ENCODE peak calls at places on chromosomes 13 and 19, in four cellular contexts. One of them, this sample, is unnamed.

GRCh38 chr13:95323930-95324662 is 22.8 kb upstream of the ABCC4 start:
- DNase-seq in esophagus squamous epithelium: no peak
- DNase-seq in breast epithelium: no peak
- DNase-seq in mammary epithelial cell: no peak
- DNase-seq in this sample: no peak

GRCh38 chr19:15944401-15944800 is 4.4 kb upstream of the OR10H4 start:
- DNase-seq in breast epithelium: no peak
- DNase-seq in esophagus squamous epithelium: no peak
- DNase-seq in mammary epithelial cell: no peak
- DNase-seq in this sample: no peak

GRCh38 chr19:55648657-55649578 is 906 bp downstream of the CCDC106 start:
- DNase-seq in mammary epithelial cell: no peak
- DNase-seq in esophagus squamous epithelium: no peak
- DNase-seq in breast epithelium: no peak
- DNase-seq in this sample: no peak

GRCh38 chr13:32407854-32408253 is 20.1 kb downstream of the N4BP2L1 start:
- DNase-seq in esophagus squamous epithelium: no peak
- DNase-seq in mammary epithelial cell: no peak
- DNase-seq in breast epithelium: no peak
- DNase-seq in this sample: no peak

GRCh38 chr13:30874561-30874960 is 31.5 kb upstream of the MEDAG start:
- DNase-seq in breast epithelium: no peak
- DNase-seq in mammary epithelial cell: no peak
- DNase-seq in esophagus squamous epithelium: no peak
- DNase-seq in this sample: no peak

GRCh38 chr13:97273341-97273831 is 51.3 kb downstream of the MBNL2 start:
- DNase-seq in esophagus squamous epithelium: no peak
- DNase-seq in mammary epithelial cell: peak; percentile 91
- DNase-seq in breast epithelium: peak; percentile 70
- DNase-seq in this sample: no peak

GRCh38 chr13:70518081-70518480 is 409.8 kb upstream of the KLHL1 start:
- DNase-seq in breast epithelium: no peak
- DNase-seq in esophagus squamous epithelium: no peak
- DNase-seq in mammary epithelial cell: no peak
- DNase-seq in this sample: no peak

GRCh38 chr13:45521292-45521691 is 56.6 kb downstream of the COG3 start:
- DNase-seq in breast epithelium: no peak
- DNase-seq in esophagus squamous epithelium: no peak
- DNase-seq in mammary epithelial cell: peak; percentile 46
- DNase-seq in this sample: no peak

GRCh38 chr13:23871616-23872220 is 17.5 kb downstream of the MIPEP start:
- DNase-seq in mammary epithelial cell: no peak
- DNase-seq in breast epithelium: no peak
- DNase-seq in esophagus squamous epithelium: no peak
- DNase-seq in this sample: no peak

GRCh38 chr13:30734434-30734833 is 909 bp upstream of the ALOX5AP start:
- DNase-seq in esophagus squamous epithelium: no peak
- DNase-seq in breast epithelium: no peak
- DNase-seq in mammary epithelial cell: peak; percentile 82
- DNase-seq in this sample: no peak

GRCh38 chr13:46992383-46992952 is 95.6 kb upstream of the HTR2A start:
- DNase-seq in mammary epithelial cell: peak; percentile 32
- DNase-seq in breast epithelium: no peak
- DNase-seq in esophagus squamous epithelium: no peak
- DNase-seq in this sample: no peak

GRCh38 chr13:98050041-98050466 is 92.8 kb upstream of the FARP1 start:
- DNase-seq in esophagus squamous epithelium: no peak
- DNase-seq in breast epithelium: no peak
- DNase-seq in mammary epithelial cell: peak; percentile 5
- DNase-seq in this sample: no peak

GRCh38 chr19:50607874-50608785 is 31.6 kb downstream of the SYT3 start:
- DNase-seq in breast epithelium: peak; percentile 60
- DNase-seq in mammary epithelial cell: peak; percentile 5
- DNase-seq in esophagus squamous epithelium: no peak
- DNase-seq in this sample: peak; percentile 18

GRCh38 chr19:7521551-7522071 is 813 bp upstream of the MCOLN1 start:
- DNase-seq in breast epithelium: no peak
- DNase-seq in esophagus squamous epithelium: no peak
- DNase-seq in mammary epithelial cell: no peak
- DNase-seq in this sample: no peak

GRCh38 chr19:48511800-48512503 is at the start of gene LMTK3:
- DNase-seq in breast epithelium: no peak
- DNase-seq in esophagus squamous epithelium: no peak
- DNase-seq in mammary epithelial cell: no peak
- DNase-seq in this sample: no peak

GRCh38 chr19:38693380-38694223 is 46.2 kb downstream of the ACTN4 start:
- DNase-seq in mammary epithelial cell: peak; percentile 98
- DNase-seq in esophagus squamous epithelium: no peak
- DNase-seq in breast epithelium: peak; percentile 73
- DNase-seq in this sample: no peak

GRCh38 chr19:19628499-19629134 is 597 bp upstream of the LPAR2 start:
- DNase-seq in breast epithelium: peak; percentile 52
- DNase-seq in mammary epithelial cell: peak; percentile 90
- DNase-seq in esophagus squamous epithelium: no peak
- DNase-seq in this sample: peak; percentile 64

GRCh38 chr13:74129500-74130144 is 4.6 kb downstream of the KLF12 start:
- DNase-seq in breast epithelium: no peak
- DNase-seq in mammary epithelial cell: peak; percentile 6
- DNase-seq in esophagus squamous epithelium: no peak
- DNase-seq in this sample: no peak

GRCh38 chr13:31867709-31868108 is 128.4 kb downstream of the RXFP2 start:
- DNase-seq in breast epithelium: no peak
- DNase-seq in esophagus squamous epithelium: no peak
- DNase-seq in mammary epithelial cell: no peak
- DNase-seq in this sample: no peak

GRCh38 chr13:36872621-36873020 is 47.4 kb downstream of the SMAD9 start:
- DNase-seq in esophagus squamous epithelium: no peak
- DNase-seq in mammary epithelial cell: no peak
- DNase-seq in breast epithelium: no peak
- DNase-seq in this sample: no peak

GRCh38 chr13:32408999-32409313 is 19.0 kb downstream of the N4BP2L1 start:
- DNase-seq in esophagus squamous epithelium: no peak
- DNase-seq in mammary epithelial cell: no peak
- DNase-seq in breast epithelium: no peak
- DNase-seq in this sample: no peak

GRCh38 chr19:44588753-44589112 is 24.6 kb upstream of the IGSF23 start:
- DNase-seq in esophagus squamous epithelium: no peak
- DNase-seq in breast epithelium: no peak
- DNase-seq in mammary epithelial cell: no peak
- DNase-seq in this sample: no peak

GRCh38 chr19:30799854-30800755 is 427.9 kb downstream of the ZNF536 start:
- DNase-seq in mammary epithelial cell: no peak
- DNase-seq in esophagus squamous epithelium: no peak
- DNase-seq in breast epithelium: no peak
- DNase-seq in this sample: peak; percentile 48

GRCh38 chr13:46385946-46386345 is 1.1 kb downstream of the RUBCNL start:
- DNase-seq in esophagus squamous epithelium: no peak
- DNase-seq in breast epithelium: no peak
- DNase-seq in mammary epithelial cell: no peak
- DNase-seq in this sample: no peak

GRCh38 chr13:76663941-76664340 is 222.3 kb downstream of the KCTD12 start:
- DNase-seq in esophagus squamous epithelium: no peak
- DNase-seq in mammary epithelial cell: no peak
- DNase-seq in breast epithelium: no peak
- DNase-seq in this sample: no peak
- H3K36me3 ChIP-seq in esophagus squamous epithelium: no peaks in the 10 kb centered on the region
- H3K36me3 ChIP-seq in mammary epithelial cell: no peaks in the 10 kb centered on the region
- H3K36me3 ChIP-seq in breast epithelium: no peaks in the 10 kb centered on the region
- H3K36me3 ChIP-seq in this sample: no peaks in the 10 kb centered on the region

GRCh38 chr13:51823861-51824260 is 19.9 kb upstream of the DHRS12 start:
- DNase-seq in mammary epithelial cell: no peak
- DNase-seq in breast epithelium: no peak
- DNase-seq in esophagus squamous epithelium: no peak
- DNase-seq in this sample: no peak
- H3K4me1 ChIP-seq in mammary epithelial cell: peaks cover 8% of the 10 kb centered on the region
- H3K4me1 ChIP-seq in breast epithelium: peaks cover 4% of the 10 kb centered on the region
- H3K4me1 ChIP-seq in esophagus squamous epithelium: peaks cover 11% of the 10 kb centered on the region
- H3K4me1 ChIP-seq in this sample: peaks cover 5% of the 10 kb centered on the region

GRCh38 chr13:40539954-40540706 is 126.3 kb downstream of the FOXO1 start:
- DNase-seq in breast epithelium: no peak
- DNase-seq in esophagus squamous epithelium: no peak
- DNase-seq in mammary epithelial cell: peak; percentile 53
- DNase-seq in this sample: peak; percentile 29
- H3K27ac ChIP-seq in breast epithelium: peak overlapping the region; percentile 45
- H3K27ac ChIP-seq in esophagus squamous epithelium: peak overlapping the region; percentile 42
- H3K27ac ChIP-seq in mammary epithelial cell: no peak overlapping the region
- H3K27ac ChIP-seq in this sample: no peak overlapping the region

GRCh38 chr19:3767050-3767449 is 4.6 kb downstream of the MRPL54 start:
- DNase-seq in esophagus squamous epithelium: no peak
- DNase-seq in breast epithelium: no peak
- DNase-seq in mammary epithelial cell: no peak
- DNase-seq in this sample: no peak

GRCh38 chr19:3768015-3768747 is 3.8 kb downstream of the RAX2 start:
- DNase-seq in esophagus squamous epithelium: no peak
- DNase-seq in breast epithelium: no peak
- DNase-seq in mammary epithelial cell: no peak
- DNase-seq in this sample: no peak

GRCh38 chr19:3765121-3765520 is 2.6 kb downstream of the MRPL54 start:
- DNase-seq in esophagus squamous epithelium: no peak
- DNase-seq in breast epithelium: no peak
- DNase-seq in mammary epithelial cell: no peak
- DNase-seq in this sample: no peak

GRCh38 chr19:3768748-3769099 is 3.3 kb downstream of the RAX2 start:
- DNase-seq in esophagus squamous epithelium: no peak
- DNase-seq in breast epithelium: no peak
- DNase-seq in mammary epithelial cell: no peak
- DNase-seq in this sample: no peak

GRCh38 chr19:3766520-3766919 is 4.0 kb downstream of the MRPL54 start:
- DNase-seq in esophagus squamous epithelium: no peak
- DNase-seq in mammary epithelial cell: no peak
- DNase-seq in breast epithelium: no peak
- DNase-seq in this sample: no peak
- H3K36me3 ChIP-seq in esophagus squamous epithelium: no peaks in the 10 kb centered on the region
- H3K36me3 ChIP-seq in mammary epithelial cell: peaks cover 2% of the 10 kb centered on the region
- H3K36me3 ChIP-seq in breast epithelium: peaks cover 6% of the 10 kb centered on the region
- H3K36me3 ChIP-seq in this sample: peaks cover 13% of the 10 kb centered on the region

GRCh38 chr19:40280608-40281221 is 4.4 kb downstream of the AKT2 start:
- DNase-seq in breast epithelium: peak; percentile 52
- DNase-seq in mammary epithelial cell: peak; percentile 17
- DNase-seq in esophagus squamous epithelium: no peak
- DNase-seq in this sample: no peak
- H3K4me1 ChIP-seq in breast epithelium: peaks cover 28% of the 10 kb centered on the region
- H3K4me1 ChIP-seq in mammary epithelial cell: peaks cover 29% of the 10 kb centered on the region
- H3K4me1 ChIP-seq in esophagus squamous epithelium: peaks cover 65% of the 10 kb centered on the region
- H3K4me1 ChIP-seq in this sample: peaks cover 4% of the 10 kb centered on the region

DNA sequence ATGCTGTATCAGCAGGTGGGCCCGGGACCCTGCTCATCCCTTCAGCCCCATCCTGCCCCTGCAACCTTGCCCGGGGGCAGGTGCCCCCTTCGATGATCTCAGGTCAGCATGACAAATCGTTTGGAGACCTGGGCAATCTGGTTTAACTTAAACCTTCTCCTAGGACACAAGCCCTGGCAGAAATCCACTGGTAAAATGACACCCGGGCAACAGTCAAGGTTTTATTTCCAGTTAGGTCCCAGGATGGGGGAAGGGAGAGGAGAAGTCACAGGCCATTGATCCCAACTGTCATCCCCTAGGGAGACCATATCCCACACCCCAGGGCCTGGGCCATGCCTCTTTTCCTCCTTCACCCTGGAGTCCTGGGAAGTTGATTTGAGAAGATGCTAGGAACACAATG is 1.8 kb upstream of the PLIN5 start:
- DNase-seq in breast epithelium: no peak
- DNase-seq in mammary epithelial cell: no peak
- DNase-seq in esophagus squamous epithelium: no peak
- DNase-seq in this sample: no peak
- H3K27ac ChIP-seq in breast epithelium: no peak overlapping the region
- H3K27ac ChIP-seq in mammary epithelial cell: no peak overlapping the region
- H3K27ac ChIP-seq in esophagus squamous epithelium: no peak overlapping the region
- H3K27ac ChIP-seq in this sample: no peak overlapping the region

GRCh38 chr13:85589021-85589420 is 210.2 kb downstream of the SLITRK6 start:
- DNase-seq in mammary epithelial cell: no peak
- DNase-seq in breast epithelium: no peak
- DNase-seq in esophagus squamous epithelium: no peak
- DNase-seq in this sample: no peak
- H3K36me3 ChIP-seq in mammary epithelial cell: no peaks in the 10 kb centered on the region
- H3K36me3 ChIP-seq in breast epithelium: no peaks in the 10 kb centered on the region
- H3K36me3 ChIP-seq in esophagus squamous epithelium: no peaks in the 10 kb centered on the region
- H3K36me3 ChIP-seq in this sample: no peaks in the 10 kb centered on the region

GRCh38 chr19:32208060-32208459 is 137.3 kb upstream of the ZNF507 start:
- DNase-seq in mammary epithelial cell: no peak
- DNase-seq in breast epithelium: no peak
- DNase-seq in esophagus squamous epithelium: no peak
- DNase-seq in this sample: no peak

GRCh38 chr19:32201661-32202060 is 143.7 kb upstream of the ZNF507 start:
- DNase-seq in breast epithelium: no peak
- DNase-seq in esophagus squamous epithelium: no peak
- DNase-seq in mammary epithelial cell: no peak
- DNase-seq in this sample: no peak

GRCh38 chr19:32203161-32203560 is 142.2 kb upstream of the ZNF507 start:
- DNase-seq in esophagus squamous epithelium: no peak
- DNase-seq in breast epithelium: no peak
- DNase-seq in mammary epithelial cell: no peak
- DNase-seq in this sample: no peak

GRCh38 chr19:32202244-32202643 is 143.2 kb upstream of the ZNF507 start:
- DNase-seq in breast epithelium: no peak
- DNase-seq in mammary epithelial cell: no peak
- DNase-seq in esophagus squamous epithelium: no peak
- DNase-seq in this sample: no peak

DNA sequence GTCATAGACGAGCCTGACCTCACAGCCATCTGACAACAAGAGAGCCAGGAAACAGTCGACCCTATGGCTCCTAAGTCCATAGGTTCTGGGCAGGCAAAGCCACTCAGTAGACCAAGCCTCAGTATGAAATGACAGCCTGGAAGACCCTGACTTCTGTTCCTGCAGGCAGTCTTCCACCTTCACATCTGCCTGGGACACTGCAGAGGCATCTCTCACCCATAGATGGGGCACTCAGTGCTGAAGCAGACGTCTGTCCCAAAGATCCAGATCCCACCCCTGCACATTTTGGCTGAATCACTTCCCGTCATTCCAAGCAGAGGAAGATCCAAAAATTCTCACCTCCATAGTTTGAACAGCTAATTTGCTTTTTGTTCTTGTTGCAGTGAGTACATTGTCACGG is 139.3 kb upstream of the ZNF507 start:
- DNase-seq in mammary epithelial cell: no peak
- DNase-seq in esophagus squamous epithelium: no peak
- DNase-seq in breast epithelium: no peak
- DNase-seq in this sample: no peak
- H3K4me1 ChIP-seq in mammary epithelial cell: no peaks in the 10 kb centered on the region
- H3K4me1 ChIP-seq in esophagus squamous epithelium: no peaks in the 10 kb centered on the region
- H3K4me1 ChIP-seq in breast epithelium: no peaks in the 10 kb centered on the region
- H3K4me1 ChIP-seq in this sample: no peaks in the 10 kb centered on the region